ENCODE peak calls at places on chromosomes 7 and 10, in four cellular contexts. Q is IMR-90, N is progenitor cell of endocrine pancreas, F is activated B cell treated with CpG ODN at 0.5 μM for 24 hours. E is an unnamed sample.

GRCh38 chr10:72981028-72981881 is 26.6 kb upstream of the PLA2G12B start:
- DNase-seq in Q (no peak), F (no peak), N (no peak), E (no peak)

GRCh38 chr7:17526621-17527020 is 228.2 kb downstream of the AHR start:
- DNase-seq in F (no peak), N (no peak), Q (no peak), E (no peak)

GRCh38 chr7:114130860-114131259 is 212.1 kb upstream of the PPP1R3A start:
- DNase-seq in N (no peak), Q (no peak), F (no peak), E (no peak)

GRCh38 chr10:31359979-31360378 is 41.0 kb downstream of the ZEB1 start:
- DNase-seq in N (no peak), Q (no peak), F (no peak), E (no peak)

GRCh38 chr7:114414151-114415053 is at the start of gene FOXP2:
- DNase-seq in N (no peak), F (no peak), Q (peak), E (no peak)

GRCh38 chr10:86413046-86413728 is 46.6 kb upstream of the GRID1 start:
- DNase-seq in Q (peak), F (no peak), N (no peak), E (no peak)

GRCh38 chr7:25318077-25318476 is 89.8 kb upstream of the NPVF start:
- DNase-seq in N (no peak), F (no peak), Q (no peak), E (no peak)

GRCh38 chr10:3866347-3866746 is 81.3 kb upstream of the KLF6 start:
- DNase-seq in Q (no peak), N (no peak), F (no peak), E (no peak)

GRCh38 chr10:71757450-71757918 is 15.8 kb downstream of the VSIR start:
- DNase-seq in N (no peak), F (no peak), Q (no peak), E (no peak)

GRCh38 chr7:139918488-139918887 is 89.4 kb downstream of the TBXAS1 start:
- DNase-seq in F (no peak), Q (no peak), N (no peak), E (no peak)

GRCh38 chr10:46541017-46541661 is 15.3 kb downstream of the GPRIN2 start:
- DNase-seq in Q (no peak), F (peak), N (peak), E (peak)

GRCh38 chr10:132482090-132482489 is 55.5 kb upstream of the INPP5A start:
- DNase-seq in N (no peak), F (no peak), Q (peak), E (no peak)

GRCh38 chr10:110511734-110512449 is 14.2 kb downstream of the DUSP5 start:
- DNase-seq in F (no peak), Q (no peak), N (no peak), E (no peak)

GRCh38 chr10:112526906-112527305 is 79.9 kb downstream of the VTI1A start:
- DNase-seq in F (no peak), Q (no peak), N (no peak), E (no peak)

GRCh38 chr10:71223365-71224058 is 11.1 kb downstream of the UNC5B start:
- DNase-seq in F (no peak), N (no peak), Q (no peak), E (no peak)

GRCh38 chr10:48215148-48215982 is 59.1 kb downstream of the FRMPD2 start:
- DNase-seq in Q (peak), F (no peak), N (peak), E (no peak)

GRCh38 chr7:106104861-106105260 is 7.3 kb downstream of the SYPL1 start:
- DNase-seq in F (no peak), Q (no peak), N (no peak), E (no peak)

GRCh38 chr7:123871998-123872867 is 27.3 kb downstream of the HYAL4 start:
- DNase-seq in Q (peak), N (peak), F (no peak), E (no peak)

GRCh38 chr10:14571866-14572507 is 202.7 kb downstream of the FAM107B start:
- DNase-seq in N (no peak), Q (peak), F (no peak), E (no peak)

GRCh38 chr10:49690673-49691356 is 11.4 kb downstream of the C10orf53 start:
- DNase-seq in Q (peak), N (no peak), F (no peak), E (no peak)

GRCh38 chr10:4303045-4303444 is 518.0 kb upstream of the KLF6 start:
- DNase-seq in F (no peak), Q (peak), N (no peak), E (no peak)

GRCh38 chr10:129809431-129809830 is 154.6 kb downstream of the EBF3 start:
- DNase-seq in Q (no peak), F (no peak), N (no peak), E (no peak)

GRCh38 chr7:15461576-15461975 is 100.2 kb downstream of the AGMO start:
- DNase-seq in N (no peak), Q (peak), F (no peak), E (no peak)

GRCh38 chr7:130273863-130274262 is 7.2 kb downstream of the CPA2 start:
- DNase-seq in Q (peak), F (no peak), N (no peak), E (no peak)

GRCh38 chr10:104076743-104077160 is 8.9 kb downstream of the COL17A1 start:
- DNase-seq in Q (peak), N (no peak), F (no peak), E (no peak)

GRCh38 chr10:129761573-129761972 is 202.5 kb downstream of the EBF3 start:
- DNase-seq in N (no peak), F (no peak), Q (no peak), E (no peak)

GRCh38 chr10:44706745-44707144 is 204.4 kb upstream of the TMEM72 start:
- DNase-seq in F (no peak), Q (peak), N (no peak), E (no peak)

DNA sequence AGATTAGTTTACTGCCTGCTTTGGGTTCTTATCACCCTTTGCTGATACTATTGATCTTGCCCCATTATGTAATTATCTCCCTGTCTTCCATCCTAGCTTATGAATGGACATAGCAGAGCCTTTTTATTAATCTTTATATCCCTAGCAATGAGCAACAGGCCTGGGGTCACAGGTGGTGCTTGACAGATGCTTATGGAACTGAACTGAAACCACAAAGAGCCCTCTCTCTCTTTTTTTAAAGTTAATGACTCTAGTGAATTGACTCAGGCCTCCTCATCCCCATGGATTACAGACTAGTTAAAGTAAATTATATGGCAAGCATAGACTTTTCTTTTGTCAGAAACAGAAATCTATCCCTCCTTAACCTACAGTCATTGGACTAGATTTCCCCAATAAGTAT is 265.2 kb downstream of the PHTF2 start:
- DNase-seq in F (no peak), N (no peak), Q (peak), E (no peak)
- TF ChIP-seq CTCF in F (no peak), N (no peak), Q (no peak), E (no peak)

DNA sequence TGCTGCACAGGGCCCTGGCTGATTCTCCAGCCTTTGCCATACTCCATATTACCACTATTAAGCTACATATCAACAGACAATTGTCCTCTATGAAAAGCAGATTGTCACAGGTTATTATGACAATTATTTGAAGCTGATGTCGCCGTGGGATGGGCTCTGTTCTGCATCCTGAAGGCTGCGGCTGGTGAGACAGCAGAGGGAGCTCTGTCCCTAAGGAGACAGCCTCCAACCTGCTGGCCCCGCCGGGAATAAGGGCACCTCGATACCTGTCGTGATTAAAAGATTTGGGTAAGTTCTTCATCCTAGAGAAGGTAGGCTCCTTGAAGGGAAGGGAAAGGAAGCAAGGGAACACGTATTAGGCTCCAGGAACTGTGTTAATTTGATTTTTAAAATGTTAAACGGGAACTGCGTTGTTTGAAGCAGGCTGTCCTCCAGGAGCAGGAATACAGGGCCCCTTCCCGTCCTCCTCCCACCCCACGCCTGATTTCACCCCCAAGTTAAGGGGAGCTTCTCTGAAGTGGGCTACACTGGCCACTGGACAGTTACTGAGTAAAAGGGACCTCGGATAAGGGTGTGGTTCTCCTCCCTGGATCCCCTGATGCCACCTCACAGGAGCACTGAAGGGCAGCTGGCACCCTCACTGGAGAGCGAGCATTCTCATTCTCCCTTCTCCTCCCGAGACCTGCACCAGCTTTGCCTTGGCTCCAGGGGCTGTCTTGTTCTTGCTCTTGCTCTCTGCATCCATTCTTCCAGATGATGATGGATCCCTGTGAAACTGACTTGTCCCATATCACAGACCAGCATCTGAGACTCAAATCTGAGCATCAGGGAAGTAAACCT is 11.8 kb upstream of the TIAL1 start:
- DNase-seq in N (no peak), Q (peak), F (no peak), E (no peak)
- TF ChIP-seq CTCF in N (peak), Q (peak), F (no peak), E (no peak)

DNA sequence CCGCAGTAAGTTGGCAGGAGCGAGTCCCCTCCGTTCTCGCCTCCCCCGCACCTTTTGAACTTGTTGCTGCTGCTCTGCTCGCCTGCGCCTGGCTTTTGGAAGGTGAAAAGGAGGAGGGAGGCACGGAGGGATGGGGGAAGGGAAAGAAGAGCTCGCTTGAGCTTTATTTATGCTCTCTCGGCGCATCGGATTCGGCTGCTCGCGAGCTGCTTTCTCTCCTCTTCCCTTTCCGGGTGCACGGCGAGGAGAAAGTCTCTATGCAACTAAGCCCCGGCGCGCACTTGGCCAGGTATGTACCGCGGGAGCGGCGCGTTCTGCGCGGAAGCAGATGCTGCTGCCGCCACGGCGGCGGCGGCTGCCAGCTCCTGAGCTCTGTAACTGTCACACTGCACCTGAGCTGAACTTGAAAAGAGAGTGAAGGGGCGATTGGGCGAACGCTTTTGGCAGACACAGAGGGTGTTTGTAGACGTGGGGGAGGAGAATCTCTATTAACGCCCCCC is 551 bp downstream of the KCND2 start:
- DNase-seq in F (no peak), N (peak), Q (no peak), E (peak)
- TF ChIP-seq CTCF in F (no peak), N (no peak), Q (no peak), E (no peak)

DNA sequence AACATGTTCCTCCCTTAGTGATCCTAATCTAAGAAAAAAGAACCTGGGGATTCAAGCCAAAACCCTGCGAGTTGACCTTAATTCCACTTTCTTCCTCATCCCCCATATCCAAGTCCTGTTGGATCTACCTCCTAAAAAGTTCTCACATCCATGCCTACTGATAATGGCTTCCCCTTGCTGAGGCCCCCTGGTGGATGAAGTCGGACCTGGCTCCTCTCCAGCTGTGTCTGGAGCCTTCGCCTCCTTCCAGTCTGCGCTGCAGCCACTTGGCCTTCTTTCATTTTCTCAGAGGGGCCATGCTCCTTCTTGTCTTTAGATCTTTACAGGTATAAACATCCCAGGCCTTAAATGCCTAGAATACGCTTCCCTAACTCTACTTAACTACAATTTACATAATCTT is 8.1 kb downstream of the PDE1C start:
- DNase-seq in Q (peak), N (peak), F (no peak), E (no peak)
- TF ChIP-seq CTCF in Q (peak), N (peak), F (no peak), E (peak)

GRCh38 chr7:111858331-111858730 is 296.0 kb upstream of the IMMP2L start:
- DNase-seq in Q (no peak), F (no peak), N (no peak), E (no peak)

GRCh38 chr7:111853231-111853990 is 291.1 kb upstream of the IMMP2L start:
- DNase-seq in F (no peak), N (no peak), Q (no peak), E (no peak)

GRCh38 chr7:111852081-111852480 is 289.8 kb upstream of the IMMP2L start:
- DNase-seq in Q (no peak), F (no peak), N (no peak), E (no peak)

GRCh38 chr7:111855161-111855841 is 293.0 kb upstream of the IMMP2L start:
- DNase-seq in N (no peak), Q (peak), F (no peak), E (no peak)

DNA sequence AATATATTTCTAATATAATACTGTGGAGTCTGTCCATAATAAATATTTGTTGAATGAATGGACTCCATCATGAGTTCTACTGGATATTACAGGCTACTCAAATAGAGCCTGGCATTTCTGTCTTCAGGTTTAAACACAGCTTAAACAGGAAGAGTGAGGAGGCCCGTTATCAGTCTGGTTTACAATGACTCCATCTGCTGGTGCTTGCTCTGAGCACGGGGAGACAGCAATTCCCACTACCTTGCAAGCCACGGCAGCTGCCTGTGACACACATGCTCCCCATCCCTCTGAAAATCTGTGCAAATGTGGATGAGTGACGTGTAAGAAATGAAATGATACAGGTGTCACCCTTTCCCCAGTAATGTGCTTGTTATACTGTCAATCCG is 293.5 kb upstream of the IMMP2L start:
- DNase-seq in Q (peak), F (no peak), N (no peak), E (no peak)
- TF ChIP-seq CTCF in Q (peak), F (no peak), N (no peak), E (no peak)

GRCh38 chr7:45923290-45923689 is 2.2 kb upstream of the IGFBP3 start:
- DNase-seq in N (peak), Q (peak), F (no peak), E (peak)
- TF ChIP-seq CTCF in N (peak), Q (peak), F (no peak), E (peak)

GRCh38 chr7:31061185-31061584 is 9.1 kb downstream of the ADCYAP1R1 start:
- DNase-seq in N (no peak), Q (no peak), F (no peak), E (no peak)

GRCh38 chr7:31056775-31057346 is 4.8 kb downstream of the ADCYAP1R1 start:
- DNase-seq in Q (no peak), F (no peak), N (no peak), E (no peak)

GRCh38 chr7:31058122-31058521 is 6.0 kb downstream of the ADCYAP1R1 start:
- DNase-seq in Q (peak), F (no peak), N (no peak), E (no peak)

GRCh38 chr7:31058688-31059087 is 6.6 kb downstream of the ADCYAP1R1 start:
- DNase-seq in N (no peak), F (no peak), Q (no peak), E (no peak)

DNA sequence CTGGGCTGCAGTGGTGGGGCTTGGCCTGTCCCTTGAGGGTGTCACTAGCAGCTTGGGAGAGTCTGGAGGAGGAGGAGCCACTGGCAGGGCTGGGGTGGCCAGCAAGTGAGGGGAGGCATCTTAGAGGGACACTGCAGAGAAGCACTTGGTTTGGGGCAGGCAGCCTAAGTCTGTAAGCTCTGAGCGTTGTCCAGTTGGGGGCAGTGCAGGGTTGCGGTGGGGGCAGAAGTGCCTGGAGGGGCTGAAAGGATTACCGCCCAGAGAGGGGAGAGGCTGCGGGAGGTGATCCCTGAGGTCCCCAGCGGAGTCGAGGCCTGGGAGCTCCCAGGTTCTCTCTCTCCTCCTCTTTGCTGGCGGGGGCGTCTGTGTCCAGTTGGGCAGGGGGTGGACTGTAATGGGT is 7.4 kb downstream of the ADCYAP1R1 start:
- DNase-seq in F (no peak), Q (no peak), N (no peak), E (no peak)
- TF ChIP-seq CTCF in F (no peak), Q (no peak), N (peak), E (no peak)

DNA sequence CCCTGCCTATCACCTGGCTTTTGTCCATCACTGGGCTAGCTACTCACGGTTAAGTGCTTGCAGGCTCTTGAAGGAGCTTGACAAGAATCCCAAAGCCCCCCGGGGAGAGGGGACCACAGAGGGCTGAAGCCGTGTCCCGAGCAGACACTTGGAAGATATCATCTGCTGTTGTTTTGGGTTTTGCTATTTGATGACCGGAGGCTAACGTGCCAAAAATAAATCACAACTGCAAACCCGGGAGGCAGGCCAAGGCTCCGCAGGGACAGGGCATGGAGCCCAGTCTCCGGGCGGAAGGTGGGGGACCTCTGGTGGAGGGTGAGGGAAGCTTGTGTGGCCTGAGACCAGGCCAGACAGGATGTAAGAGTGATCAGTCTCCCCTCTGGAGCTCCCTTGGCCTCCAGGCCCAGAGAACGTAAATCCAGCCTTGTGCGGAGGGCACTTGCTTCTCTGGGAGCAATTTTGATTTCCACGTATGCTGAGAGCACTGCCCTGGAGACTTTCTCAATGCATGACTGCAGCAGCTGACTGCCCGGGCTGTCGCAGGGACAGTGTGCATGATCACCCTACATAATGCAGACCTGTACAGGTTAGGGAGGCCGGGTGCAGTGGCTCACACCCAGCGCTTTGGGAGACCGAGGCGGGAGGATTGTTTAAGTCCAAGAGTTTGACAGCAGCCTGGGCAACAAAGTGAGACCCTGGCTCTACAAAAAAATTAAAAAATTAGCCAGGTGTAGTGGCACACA is at the start of gene PHKG1:
- DNase-seq in Q (peak), N (no peak), F (no peak), E (no peak)
- TF ChIP-seq CTCF in Q (peak), N (peak), F (no peak), E (no peak)